ENCODE peak calls at places on chromosomes 1 and 21, in ten cellular contexts. N is mesothelial cell of epicardium; F is HTR-8/SVneo; M is transverse colon; Q is stimulated activated CD4-positive, alpha-beta T cell treated with anti-CD3 and anti-CD28 coated beads, Interleukin-4, amount 100 ng/mL, for 24 hours; U is H4; O is cardiac muscle cell; S is CD8-positive, alpha-beta T cell; A is activated T-cell treated with anti-CD3 and anti-CD28 coated beads, Interleukin-2, amount 50 U/mL, for 72 hours; I is kidney tubule cell. G is an unnamed sample.

GRCh38 chr21:41887682-41888081 is 8.5 kb upstream of the PRDM15 start:
- DNase-seq in U (no peak), A (no peak), I (no peak), S (no peak), M (no peak), Q (no peak), N (no peak), F (no peak), O (no peak), G (no peak)

GRCh38 chr1:235835226-235835625 is 31.5 kb downstream of the LYST start:
- DNase-seq in M (peak), U (no peak), A (no peak), O (peak), S (no peak), Q (no peak), F (no peak), N (no peak), I (peak), G (no peak)

GRCh38 chr1:153553096-153553495 is 4.0 kb upstream of the S100A3 start:
- DNase-seq in I (no peak), Q (no peak), O (no peak), S (no peak), M (peak), U (no peak), F (no peak), N (no peak), A (no peak), G (no peak)

GRCh38 chr1:1462318-1462966 is 9.1 kb upstream of the ATAD3B start:
- DNase-seq in A (peak), S (peak), M (peak), N (no peak), F (no peak), U (no peak), I (peak), Q (no peak), O (peak), G (no peak)

GRCh38 chr1:156922986-156923564 is 2.6 kb downstream of the LRRC71 start:
- DNase-seq in A (no peak), I (no peak), O (no peak), N (no peak), F (no peak), Q (no peak), U (no peak), M (no peak), S (no peak), G (no peak)

GRCh38 chr1:228017356-228018124 is 10.7 kb downstream of the WNT3A start:
- DNase-seq in M (no peak), F (no peak), A (no peak), I (no peak), O (no peak), Q (no peak), N (no peak), U (no peak), S (no peak), G (no peak)

GRCh38 chr1:38121231-38121680 is 74.7 kb upstream of the POU3F1 start:
- DNase-seq in A (no peak), O (no peak), U (no peak), S (no peak), M (no peak), F (no peak), N (no peak), I (no peak), Q (no peak), G (no peak)

GRCh38 chr1:210360852-210361477 is 32.3 kb downstream of the HHAT start:
- DNase-seq in Q (no peak), N (no peak), U (peak), O (peak), M (no peak), A (no peak), I (peak), S (no peak), F (peak), G (no peak)

GRCh38 chr1:229461032-229461668 is 27.3 kb upstream of the ACTA1 start:
- DNase-seq in S (no peak), O (no peak), F (no peak), U (no peak), M (no peak), I (no peak), N (no peak), A (no peak), Q (no peak), G (no peak)

GRCh38 chr1:112544011-112544688 is 35.4 kb downstream of the WNT2B start:
- DNase-seq in S (no peak), M (no peak), U (peak), I (peak), A (no peak), N (no peak), F (peak), O (peak), Q (no peak), G (no peak)

GRCh38 chr1:153536618-153537375 is 1.0 kb upstream of the S100A6 start:
- DNase-seq in F (no peak), N (no peak), O (no peak), U (no peak), M (peak), I (peak), A (no peak), Q (no peak), S (no peak), G (no peak)

GRCh38 chr1:87869563-87869962 is 540.9 kb downstream of the LMO4 start:
- DNase-seq in S (no peak), Q (no peak), O (peak), I (peak), M (no peak), U (peak), N (no peak), A (no peak), F (peak), G (no peak)

GRCh38 chr1:54816951-54817350 is 15.8 kb upstream of the TTC22 start:
- DNase-seq in A (no peak), M (no peak), S (no peak), F (no peak), U (no peak), N (no peak), Q (no peak), I (no peak), O (no peak), G (no peak)

GRCh38 chr1:56194911-56195310 is 384.5 kb downstream of the PLPP3 start:
- DNase-seq in I (no peak), A (no peak), M (no peak), U (no peak), N (no peak), S (no peak), F (no peak), O (peak), Q (no peak), G (no peak)

G was measured in T-helper 22 cell.